ENCODE peak calls at places on chromosome 9, in four cellular contexts. X is GM23248; Q is body of pancreas; B is CD8-positive, alpha-beta memory T cell. S is an unnamed sample. For H3K27me3 and H3K36me3, the result is how much of the 10 kb centered on the place peaks cover.

GRCh38 chr9:419571-420156 is 205.0 kb downstream of the DOCK8 start:
- DNase-seq in X (peak), Q (no peak), B (no peak), S (no peak)

GRCh38 chr9:13513710-13514444 is 234.4 kb upstream of the MPDZ start:
- DNase-seq in X (peak), Q (no peak), B (no peak), S (peak)

GRCh38 chr9:21415492-21416267 is 6.8 kb downstream of the IFNA8 start:
- DNase-seq in X (peak), Q (no peak), B (no peak), S (no peak)

GRCh38 chr9:33229359-33230120 is 10.4 kb upstream of the SPINK4 start:
- DNase-seq in X (no peak), Q (peak), B (no peak), S (peak)

GRCh38 chr9:68844196-68844595 is 139.2 kb downstream of the PIP5K1B start:
- DNase-seq in X (no peak), Q (no peak), B (no peak), S (no peak)

GRCh38 chr9:134738869-134739659 is 97.5 kb downstream of the COL5A1 start:
- DNase-seq in X (peak), Q (peak), B (peak), S (peak)

GRCh38 chr9:107615325-107615724 is 125.8 kb upstream of the KLF4 start:
- DNase-seq in X (peak), Q (no peak), B (no peak), S (peak)

GRCh38 chr9:20028849-20029231 is 240.0 kb upstream of the SLC24A2 start:
- DNase-seq in X (no peak), Q (no peak), B (no peak), S (no peak)

GRCh38 chr9:134930404-134930803 is 12.7 kb upstream of the FCN1 start:
- DNase-seq in X (no peak), Q (no peak), B (no peak), S (peak)

GRCh38 chr9:116394753-116395408 is 241.3 kb downstream of the PAPPA start:
- DNase-seq in X (no peak), Q (no peak), B (no peak), S (no peak)

GRCh38 chr9:607417-607816 is 234.1 kb upstream of the DMRT1 start:
- DNase-seq in X (no peak), Q (no peak), B (no peak), S (no peak)

GRCh38 chr9:114462791-114463190 is 42.5 kb downstream of the WHRN start:
- DNase-seq in X (peak), Q (no peak), B (no peak), S (no peak)

GRCh38 chr9:107932036-107932435 is 442.5 kb upstream of the KLF4 start:
- DNase-seq in X (peak), Q (no peak), B (no peak), S (no peak)

GRCh38 chr9:20314981-20315380 is 307.3 kb downstream of the MLLT3 start:
- DNase-seq in X (no peak), Q (no peak), B (peak), S (no peak)

DNA sequence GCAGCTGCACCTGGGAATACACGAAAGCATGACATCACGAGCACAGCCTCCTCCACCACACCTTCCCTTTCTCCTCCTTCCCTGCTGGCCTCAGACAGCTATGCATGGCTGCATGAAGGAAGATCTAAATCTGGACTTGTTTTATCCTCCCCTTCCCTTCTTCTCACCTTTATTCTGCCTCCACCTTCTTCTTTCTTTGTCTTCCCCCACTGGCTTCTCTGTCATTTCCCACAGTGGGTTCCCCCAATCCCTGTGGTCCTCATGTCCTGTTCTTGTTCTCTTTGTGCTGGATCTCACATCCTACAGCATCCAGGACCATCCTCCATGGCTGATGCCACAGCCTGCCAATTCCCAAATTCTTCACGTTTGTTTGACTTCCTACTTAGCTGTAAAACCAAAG is 16.3 kb downstream of the S1PR3 start:
- DNase-seq in X (no peak), Q (no peak), B (no peak), S (no peak)
- H3K4me3 ChIP-seq in X (no peak), Q (no peak), B (no peak), S (no peak)

GRCh38 chr9:97706246-97706645 is 9.1 kb upstream of the XPA start:
- DNase-seq in X (peak), Q (no peak), B (no peak), S (no peak)
- H3K27me3 ChIP-seq in X (under half), Q (under half), B (under half), S (under half)

DNA sequence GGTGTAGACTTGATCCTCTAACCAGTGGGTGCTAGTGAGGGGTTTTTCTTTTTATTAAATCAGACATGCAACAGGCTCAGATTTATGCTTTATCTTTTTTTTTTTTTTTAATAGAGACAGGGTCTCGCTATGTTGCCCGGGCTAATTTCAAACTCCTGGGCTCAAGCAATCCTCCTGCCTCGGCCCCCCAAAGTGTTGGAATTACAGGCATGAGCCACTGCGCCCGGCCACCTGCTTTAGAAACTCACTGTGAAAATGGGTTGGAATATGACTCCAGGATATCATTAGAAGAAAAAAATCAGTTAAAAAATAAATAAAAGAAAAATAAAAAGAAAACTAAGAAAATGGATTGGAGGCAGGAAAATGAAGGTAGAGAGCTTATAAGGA is 50.7 kb downstream of the STOM start:
- DNase-seq in X (no peak), Q (no peak), B (no peak), S (no peak)
- H3K36me3 ChIP-seq in X (under half), Q (under half), B (under half), S (under half)

DNA sequence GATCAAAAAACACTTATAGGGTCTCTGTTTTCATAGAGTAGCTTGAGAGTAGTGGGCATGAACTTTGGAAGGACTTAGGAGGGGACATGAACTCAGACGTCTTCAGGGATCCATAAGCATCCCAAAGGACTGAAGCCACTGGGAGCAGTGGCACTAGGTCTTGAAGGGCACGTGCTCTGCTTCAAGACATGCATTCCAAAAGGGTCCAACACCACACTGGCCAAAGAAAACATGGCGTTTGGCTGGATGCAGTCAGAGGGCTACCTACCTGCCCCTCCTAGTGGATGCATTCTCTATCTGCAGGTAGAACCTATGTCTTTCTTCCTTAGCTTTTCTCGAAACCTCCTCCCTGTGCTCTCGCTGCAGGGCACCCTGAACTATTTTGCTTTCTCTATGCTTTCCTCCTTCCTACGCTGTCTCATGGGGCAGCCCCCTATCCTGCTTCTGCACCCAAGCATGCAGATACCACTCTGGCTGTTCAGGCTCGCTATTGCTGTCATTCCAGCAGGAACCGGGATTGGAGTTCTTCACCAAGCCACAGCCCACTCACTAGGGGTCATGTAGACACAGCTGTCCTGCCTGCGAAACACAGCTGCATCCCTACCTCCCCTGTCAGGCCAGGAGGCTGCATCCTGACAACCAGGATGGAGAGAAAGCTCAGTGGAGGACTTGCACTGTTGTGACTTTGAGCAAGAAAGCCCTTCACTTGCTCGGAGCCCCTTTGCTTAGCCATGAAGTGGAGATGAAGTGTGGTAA is 11.9 kb downstream of the FAM240B start:
- DNase-seq in X (no peak), Q (no peak), B (no peak), S (peak)
- H3K4me3 ChIP-seq in X (no peak), Q (no peak), B (no peak), S (no peak)

DNA sequence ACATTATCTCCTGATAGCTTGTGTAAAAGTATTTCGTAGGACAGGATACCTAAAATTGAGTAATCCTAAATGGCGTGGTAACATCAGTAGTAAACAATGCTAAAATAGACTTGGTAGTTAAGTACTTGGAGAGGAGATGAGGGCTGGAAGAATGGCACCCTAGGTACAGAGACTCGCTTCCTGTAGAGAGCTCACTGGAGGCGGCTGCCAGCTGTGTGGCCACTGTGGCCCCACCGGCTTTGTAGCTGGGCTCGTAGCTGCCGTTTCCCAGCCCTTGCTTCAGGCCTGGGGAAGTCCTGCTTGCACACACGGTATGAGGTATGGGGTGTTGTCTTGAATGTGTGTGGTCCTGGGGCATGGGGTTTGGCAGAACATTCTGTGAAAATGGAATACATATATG is 57.9 kb downstream of the RCL1 start:
- DNase-seq in X (no peak), Q (no peak), B (no peak), S (no peak)
- H3K27me3 ChIP-seq in X (under half), Q (under half), B (under half), S (under half)